ENCODE peak calls at places on chromosomes 1 and 21, in five cellular contexts. J is H1, L is left ventricle myocardium inferior, G is HepG2, V is GM23338. H is an unnamed sample. For H3K4me1, the result is how much of the 10 kb centered on the place peaks cover.

GRCh38 chr1:66933887-66934700 is 9.3 kb downstream of the MIER1 start:
- DNase-seq in J (no peak), L (no peak), G (no peak), V (no peak), H (no peak)

GRCh38 chr1:38246955-38247952 is 200.7 kb upstream of the POU3F1 start:
- DNase-seq in J (no peak), L (no peak), G (peak), V (no peak), H (peak)

GRCh38 chr1:223500560-223501425 is 107.6 kb downstream of the CCDC185 start:
- DNase-seq in J (no peak), L (no peak), G (no peak), V (peak), H (peak)

GRCh38 chr1:227131193-227131592 is 187.1 kb downstream of the CDC42BPA start:
- DNase-seq in J (no peak), L (no peak), G (peak), V (peak), H (no peak)

GRCh38 chr1:174007846-174008245 is 14.3 kb downstream of the RC3H1 start:
- DNase-seq in J (no peak), L (no peak), G (no peak), V (no peak), H (no peak)

GRCh38 chr21:41923641-41924342 is 30.0 kb downstream of the C2CD2 start:
- DNase-seq in J (no peak), L (peak), G (no peak), V (no peak), H (no peak)

GRCh38 chr1:43750083-43750482 is 42.7 kb downstream of the ST3GAL3 start:
- DNase-seq in J (no peak), L (no peak), G (no peak), V (no peak), H (no peak)

GRCh38 chr1:55893155-55893554 is 678.0 kb upstream of the USP24 start:
- DNase-seq in J (no peak), L (no peak), G (peak), V (peak), H (no peak)

GRCh38 chr1:52503706-52504105 is 49.2 kb downstream of the TUT4 start:
- DNase-seq in J (no peak), L (no peak), G (no peak), V (no peak), H (no peak)

GRCh38 chr1:206471415-206471801 is 1.1 kb downstream of the IKBKE start:
- DNase-seq in J (no peak), L (no peak), G (no peak), V (no peak), H (no peak)

GRCh38 chr1:17912491-17912890 is 157.4 kb downstream of the ACTL8 start:
- DNase-seq in J (no peak), L (no peak), G (no peak), V (no peak), H (no peak)

GRCh38 chr1:43065191-43065590 is 106.5 kb upstream of the SLC2A1 start:
- DNase-seq in J (no peak), L (no peak), G (no peak), V (no peak), H (no peak)

GRCh38 chr1:116909511-116910378 is at the start of gene PTGFRN:
- DNase-seq in J (peak), L (peak), G (no peak), V (peak), H (peak)

GRCh38 chr1:209655412-209655811 is 3.2 kb upstream of the LAMB3 start:
- DNase-seq in J (no peak), L (no peak), G (no peak), V (no peak), H (no peak)

GRCh38 chr1:162145280-162145965 is 75.9 kb downstream of the NOS1AP start:
- DNase-seq in J (no peak), L (no peak), G (peak), V (peak), H (no peak)

GRCh38 chr1:57132993-57133614 is 167.3 kb upstream of the C8B start:
- DNase-seq in J (no peak), L (no peak), G (no peak), V (no peak), H (no peak)

GRCh38 chr1:168261390-168261789 is 19.3 kb upstream of the TBX19 start:
- DNase-seq in J (no peak), L (no peak), G (no peak), V (no peak), H (no peak)

GRCh38 chr21:37711294-37711844 is 204.9 kb downstream of the KCNJ6 start:
- DNase-seq in J (no peak), L (no peak), G (no peak), V (no peak), H (no peak)

GRCh38 chr1:180571832-180572636 is 13.3 kb downstream of the OVAAL start:
- DNase-seq in J (no peak), L (no peak), G (no peak), V (no peak), H (no peak)

GRCh38 chr1:107795471-107795870 is 169.5 kb downstream of the VAV3 start:
- DNase-seq in J (no peak), L (no peak), G (no peak), V (no peak), H (no peak)
- H3K27ac ChIP-seq in J (no peak), L (no peak), G (no peak), V (no peak), H (no peak)

DNA sequence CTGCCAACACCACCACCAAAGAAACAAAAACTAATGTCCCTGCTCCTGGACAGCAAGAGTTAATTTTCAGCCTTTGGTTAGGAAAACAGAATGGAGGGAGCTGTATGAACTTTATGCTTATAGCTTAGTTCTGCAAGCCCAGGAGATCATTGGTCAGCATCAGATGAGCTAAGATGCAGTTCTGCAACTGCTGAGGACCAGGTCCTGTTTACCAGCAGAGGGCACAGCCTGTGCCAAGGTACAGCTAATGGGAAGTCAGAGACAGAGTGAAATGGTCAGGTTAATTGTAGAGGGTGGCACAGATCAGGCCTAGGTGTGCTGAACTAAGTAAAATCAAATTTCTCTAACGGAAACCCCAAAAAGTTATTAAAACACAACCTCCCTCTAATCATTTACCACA is 161.3 kb downstream of the ROR1 start:
- DNase-seq in J (no peak), L (no peak), G (no peak), V (no peak), H (no peak)
- TF ChIP-seq CTCF in J (peak), L (peak), G (no peak), V (peak), H (peak)

DNA sequence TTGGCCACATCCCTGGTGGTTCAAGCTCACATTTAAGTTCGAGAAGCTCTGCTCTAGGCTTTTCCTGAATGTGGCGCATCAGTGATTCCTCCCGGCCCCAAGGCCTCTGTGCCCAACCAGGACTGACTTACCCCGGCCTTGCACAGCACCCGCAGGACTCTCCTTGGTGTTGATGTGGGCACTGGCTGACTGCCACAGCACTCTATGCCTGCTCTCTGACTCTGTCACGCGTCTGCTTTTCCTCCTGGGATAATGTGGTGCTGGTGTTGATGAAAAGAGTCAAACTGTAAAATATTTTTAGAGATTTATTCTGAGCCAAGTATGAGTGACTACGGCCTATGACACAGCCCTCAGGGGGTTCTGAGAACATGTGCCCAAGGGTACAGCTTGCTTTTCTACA is 15.4 kb upstream of the SLC2A5 start:
- DNase-seq in J (no peak), L (peak), G (no peak), V (no peak), H (no peak)
- H3K4me1 ChIP-seq in J (under half), L (under half), G (under half), V (under half), H (under half)

GRCh38 chr1:3247521-3248031 is 178.6 kb downstream of the PRDM16 start:
- DNase-seq in J (no peak), L (no peak), G (no peak), V (peak), H (no peak)
- H3K27ac ChIP-seq in J (no peak), L (no peak), G (no peak), V (no peak), H (no peak)

GRCh38 chr1:86356247-86356646 is 39.9 kb downstream of the ODF2L start:
- DNase-seq in J (no peak), L (no peak), G (no peak), V (peak), H (no peak)
- TF ChIP-seq CTCF in J (peak), L (no peak), G (peak), V (peak), H (no peak)

GRCh38 chr1:15627343-15627988 is 10.2 kb downstream of the DDI2 start:
- DNase-seq in J (no peak), L (no peak), G (no peak), V (no peak), H (no peak)

GRCh38 chr1:15626269-15626668 is 9.0 kb downstream of the DDI2 start:
- DNase-seq in J (no peak), L (no peak), G (no peak), V (no peak), H (no peak)

GRCh38 chr1:15623435-15623834 is 6.2 kb downstream of the DDI2 start:
- DNase-seq in J (no peak), L (no peak), G (no peak), V (no peak), H (no peak)

GRCh38 chr1:15624315-15624714 is 7.1 kb downstream of the DDI2 start:
- DNase-seq in J (no peak), L (no peak), G (no peak), V (no peak), H (no peak)

GRCh38 chr1:15625224-15625917 is 8.1 kb downstream of the DDI2 start:
- DNase-seq in J (no peak), L (no peak), G (no peak), V (no peak), H (no peak)
- H3K4me1 ChIP-seq in J (under half), L (half or more), G (half or more), V (under half), H (under half)

H was measured in kidney.